ENCODE peak calls at places on chromosomes 4 and X, in five cellular contexts. D is left lung; V is CD8-positive, alpha-beta T cell; I is cardiac fibroblast; G is fibroblast of lung. F is an unnamed sample.

GRCh38 chrX:17860179-17860780 is 818 bp downstream of the RAI2 start:
- DNase-seq in D (no peak), V (no peak), I (no peak), G (peak; percentile 1), F (no peak)

GRCh38 chrX:129636175-129636681 is 18.5 kb downstream of the APLN start:
- DNase-seq in D (no peak), V (no peak), I (no peak), G (no peak), F (no peak)

GRCh38 chrX:45758319-45758718 is 557.6 kb upstream of the DIPK2B start:
- DNase-seq in D (no peak), V (no peak), I (peak; percentile 93), G (peak; percentile 96), F (no peak)

GRCh38 chrX:3286196-3286920 is 60.1 kb downstream of the MXRA5 start:
- DNase-seq in D (no peak), V (no peak), I (peak; percentile 64), G (peak; percentile 90), F (peak; percentile 72)

GRCh38 chr4:15914736-15915135 is 23.8 kb downstream of the FGFBP1 start:
- DNase-seq in D (no peak), V (no peak), I (no peak), G (no peak), F (no peak)

GRCh38 chr4:113049421-113050355 is at the start of gene ANK2:
- DNase-seq in D (no peak), V (no peak), I (peak; percentile 5), G (peak; percentile 48), F (no peak)

GRCh38 chr4:33685939-33686338 is 2558.4 kb downstream of the ARAP2 start:
- DNase-seq in D (no peak), V (no peak), I (no peak), G (no peak), F (no peak)

GRCh38 chr4:102625232-102625930 is 124.2 kb downstream of the NFKB1 start:
- DNase-seq in D (peak; percentile 64), V (peak; percentile 44), I (peak; percentile 78), G (no peak), F (no peak)

GRCh38 chr4:80173841-80174240 is 23.5 kb upstream of the PRDM8 start:
- DNase-seq in D (no peak), V (no peak), I (peak; percentile 77), G (peak; percentile 77), F (no peak)

GRCh38 chr4:23022032-23022431 is 329.3 kb downstream of the GBA3 start:
- DNase-seq in D (no peak), V (no peak), I (peak; percentile 58), G (peak; percentile 96), F (no peak)

GRCh38 chr4:41174444-41174843 is 39.9 kb downstream of the APBB2 start:
- DNase-seq in D (no peak), V (no peak), I (peak; percentile 69), G (peak; percentile 42), F (no peak)

GRCh38 chr4:147948336-147948735 is 216.4 kb downstream of the ARHGAP10 start:
- DNase-seq in D (no peak), V (no peak), I (no peak), G (no peak), F (no peak)

GRCh38 chr4:54539500-54540029 is 118.2 kb upstream of the KIT start:
- DNase-seq in D (peak; percentile 39), V (no peak), I (peak; percentile 37), G (peak; percentile 39), F (no peak)

GRCh38 chr4:74545488-74545887 is 100.6 kb downstream of the AREG start:
- DNase-seq in D (peak; percentile 34), V (no peak), I (peak; percentile 93), G (no peak), F (no peak)

GRCh38 chrX:42490111-42490510 is 287.9 kb downstream of the PPP1R2C start:
- DNase-seq in D (no peak), V (no peak), I (no peak), G (no peak), F (no peak)

GRCh38 chr4:131459430-131460101 is 1689.5 kb upstream of the PCDH10 start:
- DNase-seq in D (no peak), V (no peak), I (no peak), G (no peak), F (no peak)

GRCh38 chr4:40056722-40057539 is at the start of gene N4BP2:
- DNase-seq in D (peak; percentile 88), V (peak; percentile 46), I (peak; percentile 82), G (peak; percentile 76), F (peak; percentile 52)

GRCh38 chr4:4869731-4870483 is 10.4 kb downstream of the MSX1 start:
- DNase-seq in D (no peak), V (no peak), I (no peak), G (no peak), F (no peak)

DNA sequence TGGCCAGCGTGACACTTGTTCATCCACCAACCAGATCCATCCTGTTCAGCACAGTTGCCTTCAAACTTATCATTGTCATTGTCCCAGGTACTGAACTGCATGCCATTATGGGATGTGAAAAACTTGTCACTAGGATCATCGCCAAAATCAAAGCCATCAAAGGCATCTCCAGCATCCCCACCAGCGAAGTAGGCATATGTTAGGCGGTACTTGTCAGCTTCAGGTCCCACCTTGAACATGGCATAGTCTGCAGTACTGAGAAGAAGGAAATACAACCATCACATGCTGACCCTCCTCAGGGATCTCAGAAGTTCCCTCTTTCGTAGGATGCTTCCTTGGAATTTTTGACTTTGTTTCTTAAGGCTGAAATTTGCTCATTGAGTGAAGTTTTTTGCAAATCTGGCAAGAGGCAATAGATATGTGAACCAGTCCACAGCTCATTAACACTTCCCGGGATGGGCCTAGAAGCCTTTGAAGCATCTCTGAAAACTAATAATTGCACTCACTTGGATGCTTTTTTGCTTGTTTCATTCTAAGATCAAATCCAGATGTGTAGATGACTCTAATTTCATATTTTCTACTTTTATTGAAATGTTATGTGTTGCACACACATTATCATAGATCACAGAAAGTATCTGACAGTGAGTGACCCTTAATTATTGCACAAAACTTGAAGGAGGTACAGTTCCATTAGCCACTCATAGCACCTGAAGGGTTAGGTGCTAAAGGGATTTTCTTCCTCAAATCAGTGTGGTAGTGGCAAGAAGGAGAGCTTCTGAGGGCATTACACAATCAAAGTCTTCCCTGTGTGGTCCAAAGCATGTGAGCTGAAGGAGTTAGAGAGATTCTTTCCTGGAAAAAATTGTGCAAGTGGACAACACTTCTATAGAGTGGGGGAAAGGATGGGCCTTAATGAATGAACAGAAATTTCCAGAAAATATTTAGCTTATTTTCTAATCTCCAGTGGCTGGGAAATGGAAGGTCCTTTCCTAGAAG is 5.4 kb downstream of the FGG start:
- DNase-seq in D (no peak), V (no peak), I (no peak), G (no peak), F (no peak)
- H3K4me3 ChIP-seq in D (no peak overlapping the region), V (no peak overlapping the region), I (no peak overlapping the region), G (no peak overlapping the region), F (no peak overlapping the region)

DNA sequence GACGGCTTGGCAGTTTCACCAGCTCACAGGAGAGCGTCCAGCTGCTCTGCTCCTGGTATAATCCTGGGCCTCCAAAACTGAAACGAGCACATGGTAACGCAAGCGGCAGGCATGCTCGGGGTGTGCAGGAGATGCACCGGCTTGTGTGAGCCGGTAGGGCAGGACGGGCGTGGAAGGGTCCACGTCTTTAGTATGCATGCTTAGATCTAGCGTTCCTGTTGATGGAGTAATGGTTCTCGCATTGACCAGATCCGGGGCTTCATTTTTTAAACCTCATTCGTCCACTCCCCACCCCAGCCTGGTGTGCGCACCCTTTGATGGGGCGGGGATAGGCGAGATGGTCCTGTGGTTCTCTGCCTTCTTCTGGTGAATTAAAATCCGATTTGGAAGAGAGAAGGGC is 39.7 kb downstream of the FAM149A start:
- DNase-seq in D (no peak), V (no peak), I (peak; percentile 53), G (peak; percentile 65), F (no peak)
- TF ChIP-seq CTCF in D (no peak), V (no peak), I (peak; percentile 22), G (peak; percentile 7), F (no peak)

DNA sequence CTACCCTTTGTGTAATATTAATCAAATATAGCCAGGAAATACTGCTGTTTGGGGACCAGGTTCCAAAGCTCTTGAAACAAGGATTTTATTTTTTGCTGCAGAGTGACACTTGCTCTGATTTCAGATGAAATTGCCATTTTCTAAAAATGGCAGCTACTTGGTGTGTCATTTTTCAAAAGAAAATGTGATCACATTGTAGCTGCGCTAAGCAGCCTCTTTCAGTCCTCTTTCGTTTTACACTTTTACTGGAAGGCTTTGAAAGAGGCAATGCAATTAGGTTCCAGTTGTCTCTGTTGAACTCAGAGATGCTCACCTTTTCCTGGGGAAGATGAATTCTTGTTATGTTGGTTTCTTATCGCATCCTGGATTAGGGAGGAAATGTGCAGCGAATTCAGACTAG is 85.1 kb downstream of the CT47B1 start:
- DNase-seq in D (no peak), V (no peak), I (no peak), G (no peak), F (no peak)
- H3K4me3 ChIP-seq in D (no peak overlapping the region), V (no peak overlapping the region), I (no peak overlapping the region), G (no peak overlapping the region), F (no peak overlapping the region)

GRCh38 chr4:77264826-77265225 is 107.8 kb downstream of the CCNG2 start:
- DNase-seq in D (no peak), V (no peak), I (no peak), G (no peak), F (no peak)

GRCh38 chr4:77268108-77268507 is 111.1 kb downstream of the CCNG2 start:
- DNase-seq in D (no peak), V (no peak), I (no peak), G (no peak), F (no peak)

DNA sequence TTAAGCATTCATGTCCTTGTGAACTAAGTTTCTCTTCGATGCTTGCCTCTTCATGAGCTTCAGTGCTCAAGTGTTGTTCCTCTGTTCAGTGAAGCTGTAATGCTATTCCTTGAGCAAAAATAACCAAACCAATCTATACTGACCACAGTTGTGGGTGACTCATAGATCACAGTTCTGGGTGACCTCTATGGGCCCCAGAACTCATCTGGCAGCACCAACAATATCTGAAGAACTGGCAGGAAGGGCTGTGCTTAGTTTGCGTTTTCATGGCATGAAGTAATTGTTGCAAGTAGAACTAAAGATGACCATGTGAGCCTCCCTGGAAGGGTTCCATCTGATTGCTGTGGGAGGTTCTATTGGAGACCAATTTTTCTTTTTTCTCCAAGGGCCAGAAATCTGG is 106.2 kb downstream of the CCNG2 start:
- DNase-seq in D (no peak), V (no peak), I (no peak), G (no peak), F (no peak)
- TF ChIP-seq CTCF in D (no peak), V (no peak), I (no peak), G (no peak), F (no peak)

GRCh38 chr4:133270021-133270570 is 121.0 kb downstream of the PCDH10 start:
- DNase-seq in D (no peak), V (no peak), I (no peak), G (peak; percentile 14), F (no peak)
- H3K4me3 ChIP-seq in D (no peak overlapping the region), V (no peak overlapping the region), I (no peak overlapping the region), G (no peak overlapping the region), F (no peak overlapping the region)

GRCh38 chr4:11426003-11426402 is 2.7 kb downstream of the HS3ST1 start:
- DNase-seq in D (no peak), V (no peak), I (no peak), G (no peak), F (no peak)
- TF ChIP-seq CTCF in D (no peak), V (no peak), I (no peak), G (no peak), F (no peak)

DNA sequence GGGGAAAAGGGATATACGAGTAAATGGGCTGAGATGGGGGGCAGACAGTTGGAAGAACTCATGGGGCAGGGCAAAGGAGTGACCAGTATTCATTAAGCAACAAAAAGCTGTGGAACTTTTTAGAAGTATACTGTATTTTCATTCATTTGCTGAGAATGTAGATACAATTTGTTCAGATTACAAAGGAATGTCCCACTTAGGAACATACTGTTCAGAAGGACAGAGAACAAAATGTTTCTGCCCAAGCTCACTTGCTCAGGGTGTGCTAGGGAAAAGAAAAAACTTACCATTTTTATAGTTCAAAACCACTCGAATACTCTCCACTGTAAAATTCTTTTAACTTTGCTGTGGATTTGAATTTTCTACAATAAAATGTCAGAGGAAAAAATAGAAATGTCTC is 135.2 kb upstream of the AFF2 start:
- DNase-seq in D (no peak), V (no peak), I (no peak), G (no peak), F (no peak)
- H3K4me3 ChIP-seq in D (no peak overlapping the region), V (no peak overlapping the region), I (no peak overlapping the region), G (no peak overlapping the region), F (no peak overlapping the region)